ENCODE peak calls at places on chromosomes 6 and 20, in eight cellular contexts. G is effector CD4-positive, alpha-beta T cell; J is suprapubic skin; E is activated CD4-positive, CD25-positive, alpha-beta regulatory T cell treated with anti-CD3 and anti-CD28 coated beads, Interleukin-2, amount 50 U/mL, for 72 hours; N is activated naive CD4-positive, alpha-beta T cell; U is HT1080; X is neural crest cell; K is NCI-H345. F is an unnamed sample.

GRCh38 chr20:6075428-6076219 is 21.8 kb upstream of the LRRN4 start:
- DNase-seq in U (no peak), X (no peak), J (no peak), N (no peak), G (no peak), K (no peak), E (no peak), F (no peak)

GRCh38 chr6:42566614-42567208 is 2.9 kb downstream of the UBR2 start:
- DNase-seq in E (no peak), K (no peak), U (no peak), G (no peak), X (no peak), N (no peak), J (no peak), F (no peak)

GRCh38 chr20:12410783-12411182 is 493.1 kb downstream of the BTBD3 start:
- DNase-seq in K (no peak), G (no peak), N (no peak), E (no peak), X (no peak), U (no peak), J (no peak), F (no peak)

GRCh38 chr6:148829415-148830101 is 82.7 kb downstream of the UST start:
- DNase-seq in U (peak; percentile 27), N (no peak), K (no peak), J (no peak), G (no peak), X (no peak), E (no peak), F (no peak)

GRCh38 chr6:43772571-43773049 is 2.6 kb downstream of the VEGFA start:
- DNase-seq in K (no peak), N (no peak), G (no peak), E (no peak), X (peak; percentile 39), U (no peak), J (no peak), F (peak; percentile 51)

GRCh38 chr6:135680964-135681913 is 170.3 kb upstream of the PDE7B start:
- DNase-seq in G (no peak), J (no peak), U (peak; percentile 2), N (no peak), K (peak; percentile 62), X (no peak), E (no peak), F (no peak)

GRCh38 chr6:44034391-44034861 is 92.8 kb downstream of the MRPL14 start:
- DNase-seq in N (no peak), J (peak; percentile 46), G (no peak), X (no peak), K (no peak), E (no peak), U (peak; percentile 88), F (no peak)

GRCh38 chr6:16803294-16804006 is 42.2 kb upstream of the ATXN1 start:
- DNase-seq in K (no peak), J (no peak), X (peak; percentile 42), N (no peak), E (no peak), G (no peak), U (no peak), F (no peak)

GRCh38 chr6:7058250-7058923 is 49.4 kb upstream of the RREB1 start:
- DNase-seq in J (no peak), X (no peak), G (no peak), K (no peak), E (no peak), N (no peak), U (peak; percentile 98), F (peak; percentile 74)

GRCh38 chr20:23146857-23147256 is 60.7 kb upstream of the CD93 start:
- DNase-seq in K (no peak), J (peak; percentile 37), U (no peak), G (no peak), N (no peak), X (no peak), E (no peak), F (no peak)

GRCh38 chr20:33308668-33309067 is 25.7 kb downstream of the BPIFB1 start:
- DNase-seq in K (no peak), N (no peak), J (no peak), U (no peak), X (no peak), E (no peak), G (no peak), F (no peak)

GRCh38 chr6:37990762-37991525 is 171.4 kb downstream of the ZFAND3 start:
- DNase-seq in U (peak; percentile 71), X (no peak), G (no peak), J (no peak), K (no peak), N (no peak), E (no peak), F (no peak)

GRCh38 chr6:79077680-79078056 is 386 bp downstream of the PHIP start:
- DNase-seq in N (peak; percentile 60), K (peak; percentile 64), E (no peak), J (no peak), X (no peak), G (no peak), U (no peak), F (peak; percentile 49)

GRCh38 chr6:105991561-105992314 is 94.4 kb upstream of the PRDM1 start:
- DNase-seq in E (peak; percentile 48), K (peak; percentile 41), X (no peak), N (no peak), U (no peak), G (peak; percentile 15), J (no peak), F (peak; percentile 52)

GRCh38 chr20:51750037-51750769 is 18.0 kb downstream of the ATP9A start:
- DNase-seq in X (no peak), J (peak; percentile 84), U (peak; percentile 97), E (no peak), N (no peak), K (peak; percentile 46), G (no peak), F (peak; percentile 87)

GRCh38 chr6:29516108-29516507 is 28.4 kb upstream of the MAS1L start:
- DNase-seq in K (no peak), G (no peak), J (no peak), E (no peak), U (peak; percentile 91), X (no peak), N (no peak), F (no peak)

GRCh38 chr6:54440549-54440948 is 132.3 kb downstream of the TINAG start:
- DNase-seq in U (peak; percentile 43), E (no peak), K (no peak), J (no peak), X (no peak), N (no peak), G (no peak), F (no peak)

GRCh38 chr6:34098045-34098936 is 47.6 kb downstream of the GRM4 start:
- DNase-seq in K (no peak), J (no peak), U (no peak), E (no peak), G (no peak), N (no peak), X (no peak), F (no peak)

GRCh38 chr6:127554435-127555006 is 22.5 kb upstream of the C6orf58 start:
- DNase-seq in K (peak; percentile 38), E (no peak), G (no peak), N (no peak), U (peak; percentile 44), X (no peak), J (no peak), F (peak; percentile 48)